ENCODE peak calls at places on chromosomes 3 and 15, in seven cellular contexts. G is stomach, Y is ovary, J is H1, C is GM12878, P is A549, F is esophagus muscularis mucosa. M is an unnamed sample.

GRCh38 chr3:55337641-55338174 is 149.4 kb downstream of the WNT5A start:
- DNase-seq in G (no peak), Y (no peak), J (no peak), C (no peak), P (no peak), F (no peak), M (no peak)

GRCh38 chr15:70248116-70249025 is 150.7 kb upstream of the TLE3 start:
- DNase-seq in G (no peak), Y (no peak), J (no peak), C (no peak), P (no peak), F (no peak), M (no peak)

GRCh38 chr3:149572796-149573414 is 84.9 kb downstream of the WWTR1 start:
- DNase-seq in G (no peak), Y (no peak), J (no peak), C (no peak), P (peak; percentile 48), F (no peak), M (no peak)

GRCh38 chr15:64247906-64248541 is 85.2 kb upstream of the PPIB start:
- DNase-seq in G (no peak), Y (no peak), J (peak; percentile 9), C (peak; percentile 75), P (peak; percentile 90), F (no peak), M (no peak)

GRCh38 chr3:144942501-144943197 is 971.0 kb downstream of the DIPK2A start:
- DNase-seq in G (no peak), Y (no peak), J (no peak), C (no peak), P (no peak), F (no peak), M (no peak)

GRCh38 chr3:151011427-151011826 is 38.9 kb upstream of the CLRN1 start:
- DNase-seq in G (no peak), Y (no peak), J (no peak), C (no peak), P (no peak), F (peak; percentile 17), M (no peak)

GRCh38 chr15:58770519-58770856 is 614 bp upstream of the MINDY2 start:
- DNase-seq in G (no peak), Y (no peak), J (no peak), C (no peak), P (peak; percentile 68), F (no peak), M (no peak)

GRCh38 chr3:12138044-12138443 is 20.7 kb downstream of the TIMP4 start:
- DNase-seq in G (peak; percentile 33), Y (no peak), J (no peak), C (no peak), P (peak; percentile 13), F (no peak), M (no peak)

GRCh38 chr3:144496116-144496835 is 524.7 kb downstream of the DIPK2A start:
- DNase-seq in G (no peak), Y (no peak), J (no peak), C (no peak), P (no peak), F (no peak), M (no peak)

GRCh38 chr3:185744997-185745843 is 79.6 kb downstream of the IGF2BP2 start:
- DNase-seq in G (no peak), Y (no peak), J (no peak), C (peak; percentile 17), P (no peak), F (no peak), M (no peak)

GRCh38 chr3:184154909-184155643 is at the start of gene DVL3:
- DNase-seq in G (peak; percentile 75), Y (peak; percentile 74), J (no peak), C (no peak), P (peak; percentile 63), F (no peak), M (peak; percentile 74)

GRCh38 chr3:128198313-128198712 is 45.0 kb downstream of the EEFSEC start:
- DNase-seq in G (no peak), Y (no peak), J (no peak), C (no peak), P (no peak), F (peak; percentile 21), M (peak; percentile 47)

GRCh38 chr15:83153288-83153687 is 45.8 kb downstream of the TM6SF1 start:
- DNase-seq in G (no peak), Y (no peak), J (no peak), C (no peak), P (no peak), F (no peak), M (no peak)

GRCh38 chr3:5317572-5317971 is 130.1 kb downstream of the EDEM1 start:
- DNase-seq in G (no peak), Y (no peak), J (no peak), C (no peak), P (no peak), F (no peak), M (no peak)

GRCh38 chr3:168730073-168730472 is 634.3 kb upstream of the GOLIM4 start:
- DNase-seq in G (no peak), Y (no peak), J (no peak), C (no peak), P (no peak), F (no peak), M (no peak)

GRCh38 chr3:20041197-20041780 is 1.0 kb downstream of the KAT2B start:
- DNase-seq in G (peak; percentile 87), Y (peak; percentile 78), J (no peak), C (no peak), P (peak; percentile 39), F (no peak), M (peak; percentile 92)
- TF ChIP-seq EP300 in G (no peak), Y (no peak), J (no peak), C (no peak), P (no peak), F (no peak), M (no peak)

DNA sequence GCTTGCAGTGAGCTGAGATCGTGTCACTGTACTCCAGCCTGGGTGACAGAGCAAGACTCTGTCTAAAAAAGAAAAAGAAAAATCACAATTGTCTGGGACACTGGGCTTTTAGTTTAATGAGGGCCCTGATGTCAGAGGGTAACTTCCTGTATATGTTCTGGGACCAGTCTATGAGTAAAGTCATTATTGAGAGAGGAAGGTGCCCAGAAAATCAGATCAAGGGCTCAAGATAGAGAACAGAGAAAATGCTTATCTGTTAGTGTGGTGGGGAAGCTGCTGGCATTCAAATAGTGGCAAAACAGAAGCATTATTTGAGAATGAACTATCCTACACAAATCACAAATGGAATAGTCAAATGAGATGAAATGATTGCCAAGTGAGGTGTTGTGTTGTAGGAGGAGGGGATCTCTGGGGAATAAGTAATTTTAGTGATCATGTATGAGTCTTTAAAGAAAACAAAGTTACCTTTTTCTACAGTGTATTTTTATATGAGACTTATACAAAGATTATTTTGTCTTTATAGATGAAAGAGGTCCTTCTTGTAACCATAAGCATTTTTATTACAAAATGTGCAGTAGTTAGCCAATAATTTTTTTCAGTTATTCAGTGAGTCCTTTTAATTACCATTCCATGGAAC is 13.4 kb downstream of the ARIH2 start:
- DNase-seq in G (no peak), Y (no peak), J (no peak), C (no peak), P (no peak), F (no peak), M (no peak)
- H3K27ac ChIP-seq in G (no peak overlapping the region), Y (no peak overlapping the region), J (no peak overlapping the region), C (no peak overlapping the region), P (no peak overlapping the region), F (no peak overlapping the region), M (no peak overlapping the region)

GRCh38 chr3:32780735-32781210 is 37.0 kb upstream of the TRIM71 start:
- DNase-seq in G (peak; percentile 50), Y (no peak), J (peak; percentile 98), C (no peak), P (no peak), F (no peak), M (no peak)

GRCh38 chr3:32778389-32778788 is 39.4 kb upstream of the TRIM71 start:
- DNase-seq in G (no peak), Y (no peak), J (no peak), C (no peak), P (no peak), F (no peak), M (no peak)

GRCh38 chr3:32782417-32782816 is 35.4 kb upstream of the TRIM71 start:
- DNase-seq in G (no peak), Y (no peak), J (no peak), C (no peak), P (no peak), F (no peak), M (no peak)

GRCh38 chr3:32780071-32780734 is 37.6 kb upstream of the TRIM71 start:
- DNase-seq in G (no peak), Y (no peak), J (peak; percentile 23), C (no peak), P (no peak), F (no peak), M (no peak)

GRCh38 chr3:32781211-32781968 is 36.4 kb upstream of the TRIM71 start:
- DNase-seq in G (peak; percentile 79), Y (peak; percentile 65), J (peak; percentile 86), C (peak; percentile 26), P (peak; percentile 73), F (no peak), M (peak; percentile 74)
- TF ChIP-seq EP300 in G (no peak), Y (no peak), J (no peak), C (no peak), P (no peak), F (no peak), M (no peak)

GRCh38 chr3:98593046-98593936 is at the start of gene CPOX:
- DNase-seq in G (peak; percentile 86), Y (peak; percentile 81), J (peak; percentile 56), C (peak; percentile 76), P (peak; percentile 81), F (peak; percentile 95), M (peak; percentile 91)
- H3K27ac ChIP-seq in G (peak within 1 kb of the TSS; percentile 72), Y (peak within 1 kb of the TSS; percentile 75), J (no peak within 1 kb of the TSS), C (peak within 1 kb of the TSS; percentile 84), P (peak within 1 kb of the TSS; percentile 86), F (peak within 1 kb of the TSS; percentile 83), M (peak within 1 kb of the TSS; percentile 78)

GRCh38 chr15:68234060-68234459 is 4.5 kb upstream of the CLN6 start:
- DNase-seq in G (peak; percentile 23), Y (no peak), J (no peak), C (no peak), P (no peak), F (peak; percentile 62), M (peak; percentile 49)
- TF ChIP-seq EP300 in G (no peak), Y (no peak), J (no peak), C (no peak), P (no peak), F (no peak), M (no peak)

GRCh38 chr3:193744822-193745684 is 152.0 kb downstream of the OPA1 start:
- DNase-seq in G (no peak), Y (no peak), J (no peak), C (no peak), P (no peak), F (no peak), M (no peak)
- H3K27ac ChIP-seq in G (no peak overlapping the region), Y (no peak overlapping the region), J (no peak overlapping the region), C (no peak overlapping the region), P (peak overlapping the region; percentile 63), F (no peak overlapping the region), M (no peak overlapping the region)

GRCh38 chr15:42343596-42344232 is 15.6 kb upstream of the CAPN3 start:
- DNase-seq in G (no peak), Y (no peak), J (no peak), C (no peak), P (no peak), F (no peak), M (no peak)

GRCh38 chr15:42335074-42335473 is 24.2 kb upstream of the CAPN3 start:
- DNase-seq in G (no peak), Y (no peak), J (no peak), C (no peak), P (no peak), F (no peak), M (no peak)

GRCh38 chr15:42338500-42338899 is 20.8 kb upstream of the CAPN3 start:
- DNase-seq in G (no peak), Y (no peak), J (no peak), C (no peak), P (no peak), F (no peak), M (no peak)
- TF ChIP-seq EP300 in G (no peak), Y (no peak), J (no peak), C (no peak), P (no peak), F (no peak), M (no peak)